ENCODE peak calls at places on chromosomes 2 and 18, in four cellular contexts. X is posterior cingulate gyrus, R is AG04450, S is right atrium auricular region. W is an unnamed sample.

GRCh38 chr2:234203135-234203984 is 152.9 kb downstream of the SPP2 start:
- DNase-seq in S (no peak), R (peak), X (no peak), W (no peak)

GRCh38 chr2:48442610-48443360 is 87.2 kb upstream of the STON1 start:
- DNase-seq in X (no peak), R (no peak), S (no peak), W (no peak)

GRCh38 chr2:165610591-165611029 is 141.1 kb downstream of the CSRNP3 start:
- DNase-seq in X (no peak), R (no peak), S (no peak), W (no peak)

GRCh38 chr2:119485336-119486110 is 38.8 kb downstream of the SCTR start:
- DNase-seq in X (no peak), R (no peak), S (peak), W (no peak)

GRCh38 chr18:56748698-56749268 is 97.6 kb downstream of the WDR7 start:
- DNase-seq in S (no peak), X (no peak), R (peak), W (no peak)

GRCh38 chr2:13662055-13662454 is 945.3 kb downstream of the TRIB2 start:
- DNase-seq in R (no peak), X (no peak), S (no peak), W (no peak)

GRCh38 chr2:74530239-74531161 is 767 bp downstream of the HTRA2 start:
- DNase-seq in S (no peak), X (no peak), R (no peak), W (no peak)

GRCh38 chr2:127095784-127096183 is 11.2 kb downstream of the BIN1 start:
- DNase-seq in X (no peak), R (no peak), S (no peak), W (no peak)

GRCh38 chr2:241767464-241768250 is 9.0 kb upstream of the GAL3ST2 start:
- DNase-seq in S (no peak), X (no peak), R (no peak), W (no peak)

GRCh38 chr2:203656522-203657287 is 49.7 kb upstream of the CD28 start:
- DNase-seq in R (no peak), X (no peak), S (peak), W (peak)

GRCh38 chr2:230757476-230757875 is 44.8 kb downstream of the CAB39 start:
- DNase-seq in R (no peak), S (no peak), X (no peak), W (no peak)

GRCh38 chr2:45399040-45399784 is 211.9 kb downstream of the SRBD1 start:
- DNase-seq in X (no peak), R (no peak), S (no peak), W (no peak)

GRCh38 chr2:230068658-230069080 is at the start of gene SLC16A14:
- DNase-seq in R (peak), S (no peak), X (no peak), W (peak)

W was measured in NCI-H2029.